ENCODE peak calls at places on chromosomes 2 and 18, in four cellular contexts. T is BJ, E is stomach, D is sigmoid colon. Q is an unnamed sample.

GRCh38 chr2:231000211-231000904 is 4.4 kb downstream of the SPATA3 start:
- DNase-seq in E (peak; percentile 52), T (no peak), D (peak; percentile 57), Q (no peak)

GRCh38 chr2:102442967-102443828 is 20.2 kb downstream of the IL18RAP start:
- DNase-seq in T (no peak), D (no peak), E (no peak), Q (peak; percentile 68)

GRCh38 chr2:25445464-25445863 is 103.7 kb upstream of the DNMT3A start:
- DNase-seq in D (no peak), E (no peak), T (no peak), Q (no peak)

GRCh38 chr2:176415156-176415870 is 146.1 kb downstream of the MTX2 start:
- DNase-seq in T (no peak), E (no peak), D (no peak), Q (no peak)

GRCh38 chr2:29226808-29227207 is 111.6 kb downstream of the CLIP4 start:
- DNase-seq in E (no peak), T (no peak), D (peak; percentile 42), Q (no peak)

GRCh38 chr18:69649678-69650077 is 249.0 kb downstream of the DOK6 start:
- DNase-seq in T (no peak), E (no peak), D (no peak), Q (no peak)

GRCh38 chr2:54979645-54980044 is 70.6 kb downstream of the RTN4 start:
- DNase-seq in D (no peak), E (peak; percentile 83), T (no peak), Q (no peak)

GRCh38 chr2:9629222-9630000 is 1.4 kb downstream of the YWHAQ start:
- DNase-seq in T (no peak), D (no peak), E (no peak), Q (peak; percentile 72)

GRCh38 chr18:59383831-59384230 is 24.8 kb upstream of the LMAN1 start:
- DNase-seq in E (no peak), D (no peak), T (no peak), Q (no peak)

GRCh38 chr2:120624056-120624737 is 111.5 kb upstream of the GLI2 start:
- DNase-seq in T (no peak), D (peak; percentile 22), E (no peak), Q (no peak)

GRCh38 chr2:133085646-133086045 is 415.6 kb upstream of the LYPD1 start:
- DNase-seq in T (no peak), D (no peak), E (no peak), Q (no peak)

GRCh38 chr2:172079838-172080640 is 5.3 kb upstream of the DLX1 start:
- DNase-seq in E (no peak), T (no peak), D (no peak), Q (no peak)

GRCh38 chr2:71538656-71539265 is 85.4 kb downstream of the DYSF start:
- DNase-seq in E (no peak), T (no peak), D (peak; percentile 34), Q (no peak)

GRCh38 chr2:3959372-3959771 is 256.0 kb downstream of the DCDC2C start:
- DNase-seq in T (no peak), D (no peak), E (no peak), Q (peak; percentile 26)

GRCh38 chr2:75290600-75291140 is 91.3 kb upstream of the TACR1 start:
- DNase-seq in E (no peak), D (no peak), T (no peak), Q (peak; percentile 59)

GRCh38 chr2:236449167-236449586 is 120.4 kb upstream of the ACKR3 start:
- DNase-seq in T (no peak), E (peak; percentile 82), D (no peak), Q (no peak)

GRCh38 chr2:237603718-237604362 is 13.3 kb upstream of the RAB17 start:
- DNase-seq in T (no peak), D (no peak), E (no peak), Q (peak; percentile 92)

GRCh38 chr2:136344339-136344738 is 226.4 kb upstream of the CXCR4 start:
- DNase-seq in D (no peak), E (no peak), T (no peak), Q (no peak)

GRCh38 chr2:62559582-62559981 is 53.6 kb upstream of the TMEM17 start:
- DNase-seq in E (no peak), T (no peak), D (no peak), Q (no peak)

GRCh38 chr2:216793386-216793785 is 66.5 kb downstream of the TNP1 start:
- DNase-seq in T (no peak), E (no peak), D (no peak), Q (no peak)

GRCh38 chr2:122203523-122203922 is 448.1 kb downstream of the TSN start:
- DNase-seq in T (peak; percentile 19), E (no peak), D (no peak), Q (peak; percentile 95)

GRCh38 chr2:231549446-231550239 is 19.4 kb upstream of the NMUR1 start:
- DNase-seq in T (no peak), D (no peak), E (no peak), Q (no peak)

GRCh38 chr18:46856975-46857374 is 60.3 kb downstream of the PIAS2 start:
- DNase-seq in E (no peak), D (no peak), T (no peak), Q (no peak)

GRCh38 chr2:239177908-239178307 is 222.9 kb downstream of the HDAC4 start:
- DNase-seq in T (no peak), D (peak; percentile 60), E (no peak), Q (no peak)

GRCh38 chr2:101349893-101350662 is 37.2 kb downstream of the CREG2 start:
- DNase-seq in D (no peak), T (no peak), E (no peak), Q (peak; percentile 80)

GRCh38 chr2:55883339-55883738 is 40.2 kb downstream of the EFEMP1 start:
- DNase-seq in D (no peak), E (peak; percentile 36), T (no peak), Q (peak; percentile 66)

GRCh38 chr2:190627881-190628412 is 20.9 kb upstream of the NAB1 start:
- DNase-seq in E (no peak), T (no peak), D (no peak), Q (peak; percentile 45)

GRCh38 chr2:20213651-20214565 is 11.0 kb downstream of the SDC1 start:
- DNase-seq in E (no peak), T (no peak), D (no peak), Q (no peak)

GRCh38 chr18:13710460-13710859 is 15.9 kb downstream of the FAM210A start:
- DNase-seq in D (no peak), T (no peak), E (no peak), Q (no peak)

GRCh38 chr2:230942920-230943896 is 18.2 kb upstream of the GPR55 start:
- DNase-seq in T (no peak), D (no peak), E (peak; percentile 25), Q (no peak)

GRCh38 chr2:25341753-25342371 is at the start of gene DNMT3A:
- DNase-seq in D (peak; percentile 88), T (no peak), E (peak; percentile 74), Q (peak; percentile 81)

GRCh38 chr18:2325308-2325849 is 245.9 kb downstream of the METTL4 start:
- DNase-seq in D (no peak), T (no peak), E (no peak), Q (peak; percentile 88)

GRCh38 chr2:1600191-1601063 is 143.9 kb downstream of the PXDN start:
- DNase-seq in E (no peak), D (no peak), T (no peak), Q (no peak)

GRCh38 chr18:5872886-5873285 is 22.4 kb downstream of the TMEM200C start:
- DNase-seq in E (no peak), T (no peak), D (no peak), Q (no peak)

GRCh38 chr18:73509460-73509859 is 638.2 kb downstream of the FBXO15 start:
- DNase-seq in D (no peak), T (peak; percentile 31), E (no peak), Q (peak; percentile 74)

GRCh38 chr2:241184901-241185300 is 3.6 kb upstream of the ANO7 start:
- DNase-seq in E (no peak), D (no peak), T (no peak), Q (no peak)

GRCh38 chr2:24620936-24621335 is 129.9 kb downstream of the NCOA1 start:
- DNase-seq in T (no peak), E (no peak), D (no peak), Q (no peak)

GRCh38 chr18:35771172-35771571 is 189.6 kb downstream of the GALNT1 start:
- DNase-seq in T (no peak), D (no peak), E (no peak), Q (no peak)
- TF ChIP-seq CTCF in T (no peak), D (no peak), E (no peak), Q (no peak)

GRCh38 chr2:179233626-179234430 is 30.8 kb downstream of the SESTD1 start:
- DNase-seq in T (no peak), D (no peak), E (no peak), Q (no peak)
- H3K4me3 ChIP-seq in T (no peak overlapping the region), D (no peak overlapping the region), E (no peak overlapping the region), Q (no peak overlapping the region)

GRCh38 chr2:96409543-96410184 is 74.1 kb downstream of the NCAPH start:
- DNase-seq in T (no peak), E (no peak), D (no peak), Q (peak; percentile 15)

GRCh38 chr2:96412307-96413066 is 76.9 kb downstream of the NCAPH start:
- DNase-seq in E (no peak), D (no peak), T (no peak), Q (no peak)

GRCh38 chr2:96407041-96407918 is 71.7 kb downstream of the NCAPH start:
- DNase-seq in D (peak; percentile 82), E (peak; percentile 63), T (peak; percentile 4), Q (peak; percentile 85)

GRCh38 chr2:96407919-96408550 is 72.5 kb downstream of the NCAPH start:
- DNase-seq in E (no peak), T (no peak), D (no peak), Q (no peak)

DNA sequence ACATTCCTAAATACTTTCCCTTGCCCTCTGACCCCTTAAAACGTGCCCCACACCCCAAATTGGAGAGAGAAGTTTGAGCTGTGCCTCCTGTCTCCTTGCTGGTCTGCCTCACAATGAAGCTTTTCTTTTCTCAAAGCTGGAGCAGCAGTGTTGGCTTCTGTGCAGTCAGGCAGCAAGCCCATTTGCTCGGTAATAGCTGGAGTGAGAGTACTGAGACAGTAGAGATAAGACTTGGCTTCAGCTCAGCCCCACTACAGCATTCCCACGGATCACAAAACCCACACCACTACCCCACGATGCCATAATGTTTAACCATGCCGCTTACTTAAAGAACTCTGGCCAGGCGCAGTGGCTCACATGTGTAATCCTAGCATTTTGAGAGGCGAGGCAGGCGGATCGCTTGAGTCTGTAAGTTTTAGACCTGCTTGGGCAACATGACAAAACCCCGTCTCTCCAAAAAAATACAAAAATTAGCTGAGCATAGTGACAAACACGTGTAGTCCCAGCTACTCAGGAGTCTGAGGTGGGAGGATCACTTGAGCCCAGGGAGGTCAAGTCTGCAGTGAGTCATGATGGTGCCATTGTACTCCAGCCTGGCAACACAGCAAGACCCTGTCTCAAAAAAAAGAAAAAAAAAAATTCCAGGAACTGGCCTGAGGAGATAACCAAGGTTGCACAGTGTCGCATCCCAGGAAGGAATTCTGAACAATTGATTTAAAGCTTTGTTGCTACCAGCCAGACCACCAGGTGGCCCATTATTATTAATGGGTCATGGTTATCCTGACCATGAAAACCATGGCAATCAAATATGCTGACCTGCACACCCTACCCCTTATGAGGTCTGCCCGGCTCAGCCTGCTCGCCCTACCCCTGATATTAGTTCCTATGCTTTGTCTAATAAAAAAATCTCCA is 73.3 kb downstream of the NCAPH start:
- DNase-seq in T (no peak), D (no peak), E (peak; percentile 68), Q (peak; percentile 91)
- TF ChIP-seq CTCF in T (no peak), D (no peak), E (no peak), Q (peak; percentile 11)

DNA sequence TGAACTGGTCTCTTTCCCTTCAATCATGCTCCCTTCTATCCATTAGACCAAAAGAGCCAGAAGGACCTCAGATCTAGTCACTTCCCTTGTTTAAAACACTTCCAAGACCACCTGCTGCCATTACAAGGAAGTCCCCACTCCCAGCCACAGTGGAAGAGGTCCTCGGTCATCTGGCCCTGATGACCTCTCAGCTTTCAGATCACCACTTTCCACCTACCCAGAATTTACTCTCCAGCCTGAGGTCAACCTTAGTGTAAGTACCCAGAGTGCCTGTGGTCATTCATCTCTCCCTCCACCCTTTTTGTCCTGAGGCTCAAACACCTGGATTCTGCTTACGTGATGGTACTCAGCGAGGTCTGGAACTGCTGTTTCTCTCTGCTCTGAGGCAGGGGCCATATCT is 67.1 kb downstream of the MARCO start:
- DNase-seq in T (no peak), E (no peak), D (no peak), Q (no peak)
- H3K4me3 ChIP-seq in T (no peak overlapping the region), E (no peak overlapping the region), D (no peak overlapping the region), Q (no peak overlapping the region)

Q was measured in cardiac fibroblast.